ENCODE peak calls at places on chromosomes 13 and 19, in four cellular contexts. I is H1, U is HepG2, S is GM12878. Q is an unnamed sample.

GRCh38 chr13:21967871-21968270 is 297.0 kb downstream of the FGF9 start:
- DNase-seq in S (no peak), I (no peak), U (no peak), Q (peak; percentile 5)

GRCh38 chr19:34808566-34808965 is 35.6 kb upstream of the ZNF599 start:
- DNase-seq in I (no peak), S (no peak), U (no peak), Q (no peak)

GRCh38 chr19:45901432-45901903 is 945 bp downstream of the MYPOP start:
- DNase-seq in U (no peak), I (no peak), S (no peak), Q (no peak)

GRCh38 chr19:17686592-17687042 is 1.5 kb downstream of the UNC13A start:
- DNase-seq in U (no peak), S (no peak), I (peak; percentile 85), Q (no peak)

GRCh38 chr13:53781941-53782340 is 753.3 kb downstream of the OLFM4 start:
- DNase-seq in S (no peak), U (no peak), I (no peak), Q (no peak)

GRCh38 chr19:7691497-7691896 is 10.4 kb downstream of the FCER2 start:
- DNase-seq in S (no peak), I (no peak), U (no peak), Q (no peak)

GRCh38 chr13:105936816-105937215 is 598.6 kb downstream of the EFNB2 start:
- DNase-seq in I (no peak), U (no peak), S (no peak), Q (no peak)

GRCh38 chr19:27860309-27860934 is 1352.5 kb downstream of the UQCRFS1 start:
- DNase-seq in I (no peak), S (no peak), U (no peak), Q (no peak)

GRCh38 chr13:35600137-35600536 is 123.6 kb upstream of the MAB21L1 start:
- DNase-seq in U (peak; percentile 15), I (no peak), S (no peak), Q (no peak)

GRCh38 chr13:97582170-97582569 is 148.2 kb downstream of the RAP2A start:
- DNase-seq in S (no peak), I (no peak), U (no peak), Q (no peak)

GRCh38 chr13:112895521-112896465 is 73.2 kb upstream of the MCF2L start:
- DNase-seq in S (no peak), U (no peak), I (no peak), Q (no peak)

GRCh38 chr19:21587117-21587461 is 81.7 kb downstream of the ZNF429 start:
- DNase-seq in I (no peak), U (no peak), S (no peak), Q (no peak)

GRCh38 chr13:114013952-114014629 is 40.2 kb upstream of the C13orf46 start:
- DNase-seq in S (no peak), I (no peak), U (no peak), Q (no peak)

GRCh38 chr19:43739836-43740235 is 14.9 kb downstream of the SMG9 start:
- DNase-seq in S (no peak), I (no peak), U (no peak), Q (no peak)

GRCh38 chr19:39845172-39845571 is 1.0 kb downstream of the FBL start:
- DNase-seq in S (no peak), I (no peak), U (no peak), Q (no peak)

GRCh38 chr13:39394811-39395685 is 207.9 kb downstream of the LHFPL6 start:
- DNase-seq in I (no peak), S (no peak), U (no peak), Q (no peak)

DNA sequence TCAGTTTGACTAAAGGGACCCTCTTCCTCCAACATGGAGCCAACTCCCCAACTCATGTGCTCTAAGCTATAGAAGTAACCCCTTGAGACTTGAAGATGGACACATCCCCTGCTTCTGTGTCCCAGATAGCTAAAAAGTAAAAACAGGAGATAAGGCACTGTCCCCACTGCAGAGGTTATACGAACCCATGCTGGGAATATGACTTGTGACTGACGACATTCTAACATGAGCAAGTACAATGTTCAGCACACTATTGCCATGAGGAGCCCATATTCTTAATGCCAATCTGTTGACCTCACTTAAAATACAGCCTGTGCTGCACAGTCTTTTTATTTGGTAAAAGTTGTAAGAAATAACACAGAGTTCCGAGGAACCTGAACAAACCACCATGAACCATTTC is 71.4 kb downstream of the ABCC4 start:
- DNase-seq in U (no peak), S (no peak), I (no peak), Q (no peak)
- TF ChIP-seq SUZ12 in U (no peak), S (no peak), I (no peak), Q (no peak)

GRCh38 chr13:99873832-99874430 is 97.6 kb downstream of the ZIC5 start:
- DNase-seq in S (no peak), I (no peak), U (no peak), Q (no peak)

GRCh38 chr13:99878921-99879610 is 92.5 kb downstream of the ZIC5 start:
- DNase-seq in S (no peak), U (no peak), I (peak; percentile 28), Q (no peak)

GRCh38 chr13:99873141-99873540 is 98.4 kb downstream of the ZIC5 start:
- DNase-seq in U (no peak), I (no peak), S (no peak), Q (no peak)

GRCh38 chr13:99876651-99877050 is 94.9 kb downstream of the ZIC5 start:
- DNase-seq in I (no peak), U (no peak), S (no peak), Q (no peak)

DNA sequence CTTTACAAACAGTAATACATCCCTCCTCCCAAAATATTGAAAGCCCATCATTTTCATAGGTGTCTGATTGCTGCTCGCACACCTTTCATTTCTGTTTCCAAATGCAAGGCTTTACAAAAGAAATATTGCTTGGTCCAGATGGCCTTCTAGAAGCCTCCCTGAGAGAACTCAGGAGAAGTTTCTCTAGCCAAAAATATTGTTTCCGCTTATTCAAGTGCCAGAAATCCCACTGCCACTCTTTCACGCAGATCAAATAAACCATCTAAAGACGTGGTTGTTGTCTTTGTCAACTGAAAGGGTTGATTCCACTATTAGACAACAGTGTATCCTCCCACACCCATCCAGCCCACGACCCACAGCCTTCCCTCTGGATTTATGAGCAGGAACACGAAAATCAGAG is 96.2 kb downstream of the ZIC5 start:
- DNase-seq in I (no peak), S (no peak), U (no peak), Q (no peak)
- H3K4me1 ChIP-seq in I (no peaks in the 10 kb centered on the region), S (no peaks in the 10 kb centered on the region), U (no peaks in the 10 kb centered on the region), Q (no peaks in the 10 kb centered on the region)

DNA sequence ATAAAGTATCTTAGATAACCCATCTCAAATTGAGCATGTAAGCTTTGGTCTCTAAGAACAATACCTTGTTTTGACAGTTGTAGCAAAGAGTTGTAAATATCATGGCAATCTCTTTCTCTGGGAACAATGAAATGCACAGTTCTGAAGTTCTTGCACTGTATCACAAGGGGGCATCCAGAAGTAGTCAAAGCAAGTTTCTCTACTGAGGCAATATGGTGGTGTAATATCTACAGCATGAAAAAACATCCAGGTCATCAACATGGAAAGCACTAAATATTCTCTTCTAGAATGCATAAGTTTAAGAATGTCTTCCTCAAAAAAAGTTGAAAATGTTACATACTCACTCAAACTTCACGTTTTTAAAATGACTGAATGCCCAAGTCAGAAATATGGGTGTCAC is 19.6 kb downstream of the MTMR6 start:
- DNase-seq in I (no peak), U (no peak), S (no peak), Q (no peak)
- TF ChIP-seq SUZ12 in I (no peak), U (no peak), S (no peak), Q (no peak)

DNA sequence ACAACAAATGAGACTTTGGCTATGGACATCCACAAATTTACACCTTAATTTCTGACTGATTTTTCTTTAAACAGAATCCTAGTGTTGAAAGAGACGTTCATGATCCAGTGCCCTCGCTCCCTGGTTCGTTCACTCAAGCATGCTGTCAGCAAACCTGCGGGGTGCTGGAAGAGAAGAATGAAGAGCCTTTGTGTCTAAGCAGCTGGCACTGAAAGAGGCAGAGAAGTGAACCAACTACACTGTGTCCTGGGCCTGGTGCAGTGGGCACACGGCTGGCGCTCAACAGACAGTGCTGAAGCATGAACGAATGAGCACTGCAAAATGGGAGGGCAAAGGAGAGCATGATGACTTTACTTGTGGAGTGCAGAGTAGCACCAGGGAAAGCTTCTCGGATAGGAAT is 46.8 kb downstream of the MIPEP start:
- DNase-seq in S (no peak), U (no peak), I (no peak), Q (no peak)
- H3K4me1 ChIP-seq in S (peaks cover 28% of the 10 kb centered on the region), U (no peaks in the 10 kb centered on the region), I (no peaks in the 10 kb centered on the region), Q (peaks cover 3% of the 10 kb centered on the region)